ENCODE peak calls at places on chromosomes 3 and 15, in five cellular contexts. D is lower leg skin; R is amniotic stem cell; Q is AG08395; Y is activated T-cell treated with anti-CD3 and anti-CD28 coated beads, Interleukin-2, amount 50 U/mL, for 24 hours. L is an unnamed sample.

GRCh38 chr3:114565201-114565600 is 271.4 kb downstream of the TIGIT start:
- DNase-seq in Q (no peak), Y (no peak), D (peak), R (no peak), L (no peak)

GRCh38 chr3:151425640-151426336 is 35.1 kb downstream of the IGSF10 start:
- DNase-seq in D (no peak), Y (no peak), Q (no peak), R (no peak), L (no peak)

GRCh38 chr3:158267015-158267414 is 157.1 kb downstream of the RSRC1 start:
- DNase-seq in R (no peak), Q (no peak), D (no peak), Y (no peak), L (no peak)

GRCh38 chr15:91142097-91142744 is 42.2 kb downstream of the SV2B start:
- DNase-seq in R (no peak), Y (no peak), Q (no peak), D (peak), L (no peak)

GRCh38 chr3:53493618-53493996 is 804 bp upstream of the CACNA1D start:
- DNase-seq in Q (no peak), R (no peak), D (no peak), Y (no peak), L (no peak)

GRCh38 chr15:29424118-29424517 is 154.5 kb upstream of the NSMCE3 start:
- DNase-seq in D (no peak), Q (no peak), Y (no peak), R (no peak), L (no peak)

GRCh38 chr3:149131594-149131993 is 2.2 kb downstream of the HPS3 start:
- DNase-seq in Q (no peak), D (no peak), R (no peak), Y (no peak), L (no peak)

GRCh38 chr3:152050782-152051405 is 177.5 kb downstream of the SUCNR1 start:
- DNase-seq in D (no peak), R (no peak), Q (no peak), Y (no peak), L (no peak)

GRCh38 chr3:135556184-135556583 is 409.3 kb upstream of the PPP2R3A start:
- DNase-seq in Y (no peak), D (no peak), Q (peak), R (no peak), L (no peak)

GRCh38 chr15:95024388-95024787 is 793.0 kb downstream of the MCTP2 start:
- DNase-seq in Q (peak), Y (no peak), D (no peak), R (peak), L (no peak)

GRCh38 chr3:122298239-122298638 is 26.8 kb upstream of the CSTA start:
- DNase-seq in R (no peak), D (no peak), Q (no peak), Y (no peak), L (no peak)

L was measured in activated B cell treated with CpG ODN at 0.5 μM for 24 hours.